ENCODE peak calls at places on chromosomes 1 and 21, in ten cellular contexts. N, D, L, A, X, V, T, E, S and H are unnamed samples. For H3K4me1, the result is how much of the 10 kb centered on the place peaks cover.

GRCh38 chr1:226939439-226940028 is 560 bp upstream of the COQ8A start:
- DNase-seq in A (peak), V (no peak), T (peak), N (peak), D (peak), E (no peak), X (peak), S (peak), L (peak), H (no peak)

GRCh38 chr1:57192256-57192655 is 226.4 kb upstream of the C8B start:
- DNase-seq in X (no peak), A (no peak), N (no peak), S (no peak), T (no peak), L (no peak), D (no peak), V (no peak), E (no peak), H (no peak)

GRCh38 chr1:212827831-212828278 is 19.6 kb downstream of the SPATA45 start:
- DNase-seq in T (no peak), L (no peak), X (no peak), N (no peak), D (peak), E (no peak), S (no peak), V (peak), A (no peak), H (no peak)

GRCh38 chr1:4170953-4171352 is 270.9 kb upstream of the C1orf174 start:
- DNase-seq in N (no peak), T (no peak), A (no peak), L (peak), E (no peak), X (no peak), D (no peak), S (no peak), V (no peak), H (no peak)

GRCh38 chr1:49298304-49298703 is 521.6 kb upstream of the BEND5 start:
- DNase-seq in N (no peak), V (no peak), L (peak), S (peak), E (no peak), A (peak), D (no peak), X (no peak), T (no peak), H (no peak)

GRCh38 chr1:3879787-3880428 is 20.2 kb downstream of the C1orf174 start:
- DNase-seq in E (no peak), T (no peak), V (no peak), L (no peak), X (no peak), N (no peak), S (no peak), A (peak), D (no peak), H (no peak)

GRCh38 chr1:17661546-17662157 is 93.5 kb upstream of the ACTL8 start:
- DNase-seq in S (peak), L (peak), A (peak), X (peak), E (peak), N (peak), D (peak), V (peak), T (no peak), H (peak)

GRCh38 chr1:218496561-218496960 is 151.4 kb downstream of the TGFB2 start:
- DNase-seq in V (peak), D (no peak), A (no peak), N (no peak), X (peak), S (no peak), E (peak), T (no peak), L (no peak), H (peak)

GRCh38 chr1:29033829-29034466 is 89.8 kb downstream of the TMEM200B start:
- DNase-seq in A (no peak), X (peak), S (no peak), D (no peak), V (peak), N (no peak), E (peak), T (no peak), L (no peak), H (peak)

GRCh38 chr1:60581455-60582220 is 500.7 kb upstream of the NFIA start:
- DNase-seq in A (no peak), L (no peak), S (no peak), V (no peak), E (no peak), X (peak), N (no peak), T (no peak), D (no peak), H (no peak)

GRCh38 chr21:15742694-15743093 is 12.9 kb downstream of the USP25 start:
- DNase-seq in N (no peak), D (no peak), A (no peak), L (no peak), T (no peak), E (no peak), V (no peak), X (no peak), S (no peak), H (no peak)
- H3K4me1 ChIP-seq in N (under half), D (under half), A (half or more), L (under half), T (under half), E (under half), V (under half), X (under half), S (under half), H (under half)

GRCh38 chr1:210685295-210685650 is 356.6 kb downstream of the HHAT start:
- DNase-seq in E (no peak), L (no peak), A (no peak), S (no peak), V (no peak), T (no peak), N (no peak), D (no peak), X (no peak), H (no peak)
- H3K4me1 ChIP-seq in E (under half), L (under half), A (under half), S (under half), V (under half), T (under half), N (under half), D (under half), X (under half), H (under half)

DNA sequence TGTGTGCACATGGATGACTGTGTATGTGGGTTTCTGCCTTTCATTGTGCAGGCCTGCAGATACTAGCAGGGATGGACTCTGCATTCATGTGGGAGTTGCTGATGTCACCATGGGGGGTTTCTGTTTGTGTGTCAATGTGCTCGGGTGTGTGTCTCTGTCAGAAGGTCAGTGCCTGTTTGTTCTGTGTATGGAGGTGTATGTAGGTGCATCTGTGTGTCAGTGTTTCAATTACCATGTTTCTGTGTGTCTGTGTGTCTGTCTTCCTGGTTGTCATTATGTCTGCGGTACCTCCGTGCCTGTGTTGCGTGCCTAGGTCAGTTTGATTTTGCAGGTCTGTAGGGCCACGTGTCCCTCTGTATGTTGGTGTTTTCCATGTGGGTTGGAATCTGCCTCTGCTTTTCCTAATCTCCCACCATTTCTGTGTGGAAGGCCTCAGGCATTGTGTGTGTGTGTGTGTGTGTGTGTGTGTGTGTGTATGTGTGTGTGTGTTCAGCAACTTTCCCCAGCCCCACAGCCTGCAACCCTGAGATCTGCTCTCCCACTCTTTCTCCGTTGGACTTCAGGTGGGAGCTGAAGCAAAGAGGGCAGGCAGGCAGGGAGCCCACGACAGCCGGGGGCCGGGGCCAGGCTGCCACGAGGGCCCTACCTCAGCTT is 36.7 kb upstream of the WASF2 start:
- DNase-seq in A (peak), E (peak), V (no peak), L (no peak), N (no peak), X (no peak), D (no peak), T (no peak), S (no peak), H (no peak)
- H3K4me1 ChIP-seq in A (half or more), E (under half), V (half or more), L (half or more), N (half or more), X (half or more), D (under half), T (under half), S (half or more), H (under half)

GRCh38 chr21:45359451-45360217 is 45.3 kb upstream of the COL18A1 start:
- DNase-seq in L (peak), N (no peak), D (no peak), A (peak), E (no peak), X (no peak), T (no peak), V (no peak), S (no peak), H (no peak)

GRCh38 chr21:45358261-45358670 is 46.7 kb upstream of the COL18A1 start:
- DNase-seq in V (no peak), S (no peak), L (peak), T (no peak), D (no peak), E (no peak), X (no peak), N (no peak), A (peak), H (no peak)

GRCh38 chr21:45357436-45358260 is 47.3 kb upstream of the COL18A1 start:
- DNase-seq in L (peak), E (no peak), A (peak), V (peak), X (peak), N (no peak), S (peak), T (peak), D (no peak), H (no peak)

GRCh38 chr21:45356653-45357435 is 48.1 kb upstream of the COL18A1 start:
- DNase-seq in X (no peak), N (no peak), L (peak), D (no peak), V (peak), E (no peak), A (no peak), S (no peak), T (no peak), H (no peak)

DNA sequence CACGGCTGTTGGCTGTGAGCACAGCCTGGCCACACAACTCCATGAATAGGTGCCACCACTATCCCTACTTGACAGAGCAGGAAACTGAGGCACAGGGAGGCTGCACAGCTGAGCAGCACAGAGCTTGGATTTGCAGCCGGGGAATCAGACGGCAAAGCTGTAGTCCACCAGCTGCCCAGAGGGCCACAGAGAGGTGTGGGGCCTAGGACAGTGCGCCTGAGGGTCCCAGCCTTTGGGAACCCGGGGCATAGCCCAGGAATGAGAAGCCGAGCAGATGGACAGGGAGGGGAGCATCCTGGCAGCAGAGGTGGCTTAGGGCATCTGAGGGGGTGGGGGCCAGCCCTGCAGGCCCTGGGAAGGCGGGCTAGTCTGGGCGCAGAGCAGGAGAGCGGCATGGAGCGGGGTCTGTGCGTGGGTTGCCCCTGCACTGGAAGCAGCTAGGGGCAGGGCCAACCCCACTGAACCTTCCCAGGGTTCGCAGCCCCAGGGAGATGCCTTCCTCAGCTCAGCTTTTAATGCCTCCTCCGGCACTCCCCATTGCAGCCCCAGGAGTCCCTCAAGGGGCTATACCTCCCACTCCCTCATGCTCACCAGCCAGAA is 46.2 kb upstream of the COL18A1 start:
- DNase-seq in N (no peak), A (peak), E (no peak), X (no peak), V (no peak), L (peak), D (no peak), S (no peak), T (no peak), H (no peak)
- H3K4me1 ChIP-seq in N (under half), A (under half), E (under half), X (under half), V (half or more), L (under half), D (under half), S (under half), T (under half), H (under half)

GRCh38 chr1:110210604-110211502 is 739 bp downstream of the KCNC4 start:
- DNase-seq in N (peak), A (peak), V (peak), D (peak), S (peak), L (peak), X (peak), E (no peak), T (peak), H (no peak)

GRCh38 chr1:110212165-110213142 is 2.3 kb downstream of the KCNC4 start:
- DNase-seq in A (no peak), L (no peak), T (peak), N (no peak), D (no peak), S (no peak), V (no peak), E (no peak), X (peak), H (no peak)

GRCh38 chr1:110209715-110210603 is at the start of gene KCNC4:
- DNase-seq in V (peak), S (peak), E (peak), L (peak), D (peak), A (peak), X (peak), N (peak), T (peak), H (no peak)

GRCh38 chr1:110213143-110213540 is 3.0 kb downstream of the KCNC4 start:
- DNase-seq in S (no peak), V (no peak), A (no peak), X (no peak), T (no peak), D (no peak), L (no peak), N (no peak), E (no peak), H (no peak)

GRCh38 chr1:110211503-110212164 is 1.5 kb downstream of the KCNC4 start:
- DNase-seq in X (no peak), E (no peak), T (no peak), V (no peak), D (no peak), L (peak), N (peak), A (no peak), S (no peak), H (no peak)
- H3K4me1 ChIP-seq in X (under half), E (under half), T (under half), V (under half), D (under half), L (under half), N (under half), A (under half), S (under half), H (under half)

GRCh38 chr1:199580280-199580679 is 447.2 kb upstream of the NR5A2 start:
- DNase-seq in A (no peak), E (no peak), D (peak), V (no peak), X (no peak), L (no peak), T (no peak), N (no peak), S (no peak), H (no peak)
- H3K4me1 ChIP-seq in A (under half), E (under half), D (under half), V (under half), X (under half), L (under half), T (under half), N (under half), S (under half), H (under half)

GRCh38 chr1:1358433-1359201 is at the start of gene MXRA8:
- DNase-seq in T (peak), N (peak), A (peak), S (no peak), L (peak), X (peak), E (peak), D (peak), V (no peak), H (no peak)

GRCh38 chr1:1356796-1357401 is 1.5 kb downstream of the MXRA8 start:
- DNase-seq in V (no peak), E (no peak), S (peak), L (peak), T (peak), X (no peak), N (no peak), A (no peak), D (no peak), H (no peak)

GRCh38 chr1:1359316-1359667 is 937 bp upstream of the MXRA8 start:
- DNase-seq in V (no peak), X (peak), N (peak), D (peak), L (peak), S (no peak), A (no peak), E (peak), T (peak), H (no peak)

GRCh38 chr1:1356166-1356795 is 2.1 kb downstream of the MXRA8 start:
- DNase-seq in A (peak), S (no peak), L (peak), T (no peak), E (no peak), V (no peak), D (no peak), X (no peak), N (no peak), H (no peak)

GRCh38 chr1:1357871-1358432 is 403 bp downstream of the MXRA8 start:
- DNase-seq in L (no peak), A (no peak), E (peak), V (no peak), N (no peak), T (peak), D (no peak), X (peak), S (no peak), H (no peak)
- H3K4me1 ChIP-seq in L (under half), A (under half), E (under half), V (under half), N (half or more), T (under half), D (under half), X (under half), S (half or more), H (half or more)